ENCODE peak calls at places on chromosomes 7 and 10, in six cellular contexts. One of them, this sample, is unnamed.

GRCh38 chr10:125061557-125062243 is 98.7 kb downstream of the CTBP2 start:
- DNase-seq in RKO: no peak
- DNase-seq in LoVo: no peak
- DNase-seq in H7: no peak
- DNase-seq in GM04504: no peak
- DNase-seq in EL: no peak
- DNase-seq in this sample: no peak

GRCh38 chr7:65840446-65840845 is 32.4 kb upstream of the VKORC1L1 start:
- DNase-seq in GM04504: no peak
- DNase-seq in H7: peak
- DNase-seq in RKO: no peak
- DNase-seq in LoVo: no peak
- DNase-seq in EL: no peak
- DNase-seq in this sample: no peak

GRCh38 chr10:47047577-47048532 is 136.6 kb downstream of the PTPN20 start:
- DNase-seq in LoVo: peak
- DNase-seq in RKO: peak
- DNase-seq in GM04504: peak
- DNase-seq in H7: peak
- DNase-seq in EL: peak
- DNase-seq in this sample: peak

GRCh38 chr7:141076377-141076776 is 2.5 kb downstream of the TMEM178B start:
- DNase-seq in H7: peak
- DNase-seq in EL: no peak
- DNase-seq in GM04504: no peak
- DNase-seq in RKO: no peak
- DNase-seq in LoVo: no peak
- DNase-seq in this sample: peak

GRCh38 chr7:16223963-16224707 is 197.2 kb downstream of the CRPPA start:
- DNase-seq in LoVo: no peak
- DNase-seq in EL: no peak
- DNase-seq in RKO: no peak
- DNase-seq in GM04504: no peak
- DNase-seq in H7: no peak
- DNase-seq in this sample: no peak

GRCh38 chr7:36119005-36119711 is 33.9 kb upstream of the EEPD1 start:
- DNase-seq in EL: peak
- DNase-seq in RKO: no peak
- DNase-seq in GM04504: peak
- DNase-seq in H7: no peak
- DNase-seq in LoVo: no peak
- DNase-seq in this sample: no peak

GRCh38 chr7:138879356-138879755 is 81.4 kb upstream of the ATP6V0A4 start:
- DNase-seq in LoVo: no peak
- DNase-seq in GM04504: no peak
- DNase-seq in H7: no peak
- DNase-seq in RKO: no peak
- DNase-seq in EL: no peak
- DNase-seq in this sample: no peak

GRCh38 chr10:34730726-34731125 is 84.4 kb downstream of the PARD3 start:
- DNase-seq in LoVo: no peak
- DNase-seq in GM04504: no peak
- DNase-seq in H7: no peak
- DNase-seq in EL: no peak
- DNase-seq in RKO: no peak
- DNase-seq in this sample: no peak

GRCh38 chr7:115679976-115680375 is 350.6 kb downstream of the TFEC start:
- DNase-seq in EL: peak
- DNase-seq in H7: no peak
- DNase-seq in RKO: peak
- DNase-seq in LoVo: peak
- DNase-seq in GM04504: no peak
- DNase-seq in this sample: peak

GRCh38 chr7:100367676-100368613 is 5.3 kb upstream of the PILRA start:
- DNase-seq in GM04504: no peak
- DNase-seq in RKO: no peak
- DNase-seq in EL: no peak
- DNase-seq in H7: no peak
- DNase-seq in LoVo: no peak
- DNase-seq in this sample: no peak

GRCh38 chr7:100745184-100745583 is 11.8 kb downstream of the ZAN start:
- DNase-seq in RKO: no peak
- DNase-seq in EL: peak
- DNase-seq in H7: peak
- DNase-seq in GM04504: peak
- DNase-seq in LoVo: no peak
- DNase-seq in this sample: peak

GRCh38 chr7:157996359-157997079 is 591.1 kb downstream of the PTPRN2 start:
- DNase-seq in EL: no peak
- DNase-seq in GM04504: no peak
- DNase-seq in H7: no peak
- DNase-seq in RKO: no peak
- DNase-seq in LoVo: no peak
- DNase-seq in this sample: no peak